ENCODE peak calls at places on chromosomes 7 and 10, in ten cellular contexts. S is neural crest cell, X is D721Med, O is BJ, E is heart left ventricle, Z is IMR-90, R is AG04449, F is GM06990, T is left ventricle myocardium inferior, D is AG10803. A is an unnamed sample.

GRCh38 chr10:79202188-79203013 is 133.6 kb downstream of the ZMIZ1 start:
- DNase-seq in S (peak), X (no peak), O (no peak), E (no peak), Z (peak), R (no peak), F (no peak), T (no peak), D (peak), A (peak)

GRCh38 chr7:16411391-16411790 is 9.9 kb downstream of the CRPPA start:
- DNase-seq in S (no peak), X (no peak), O (no peak), E (no peak), Z (peak), R (no peak), F (no peak), T (no peak), D (no peak), A (no peak)

GRCh38 chr10:94097656-94098055 is 103.9 kb downstream of the PLCE1 start:
- DNase-seq in S (no peak), X (no peak), O (no peak), E (no peak), Z (peak), R (no peak), F (no peak), T (no peak), D (no peak), A (no peak)

GRCh38 chr7:71775648-71776047 is 636.5 kb downstream of the CALN1 start:
- DNase-seq in S (no peak), X (no peak), O (no peak), E (no peak), Z (no peak), R (peak), F (no peak), T (no peak), D (peak), A (no peak)

GRCh38 chr7:39339591-39339990 is 226.6 kb upstream of the YAE1 start:
- DNase-seq in S (no peak), X (no peak), O (no peak), E (no peak), Z (no peak), R (no peak), F (no peak), T (no peak), D (no peak), A (no peak)

GRCh38 chr10:33211123-33211878 is 123.2 kb downstream of the NRP1 start:
- DNase-seq in S (no peak), X (no peak), O (peak), E (peak), Z (peak), R (no peak), F (no peak), T (peak), D (peak), A (peak)

GRCh38 chr10:103273026-103273425 is 3.9 kb upstream of the INA start:
- DNase-seq in S (no peak), X (no peak), O (peak), E (no peak), Z (peak), R (peak), F (no peak), T (no peak), D (peak), A (no peak)

GRCh38 chr7:110448918-110449317 is 642.0 kb upstream of the LRRN3 start:
- DNase-seq in S (no peak), X (no peak), O (no peak), E (no peak), Z (no peak), R (no peak), F (no peak), T (no peak), D (no peak), A (no peak)

GRCh38 chr7:117572826-117573620 is 93.2 kb downstream of the CFTR start:
- DNase-seq in S (no peak), X (no peak), O (no peak), E (no peak), Z (no peak), R (no peak), F (no peak), T (no peak), D (no peak), A (no peak)

GRCh38 chr7:80584778-80585177 is 53.7 kb upstream of the CD36 start:
- DNase-seq in S (no peak), X (no peak), O (no peak), E (no peak), Z (peak), R (peak), F (no peak), T (no peak), D (peak), A (no peak)

GRCh38 chr10:93352638-93353383 is 129.3 kb downstream of the MYOF start:
- DNase-seq in S (no peak), X (no peak), O (no peak), E (no peak), Z (peak), R (no peak), F (no peak), T (no peak), D (peak), A (no peak)

GRCh38 chr10:11424456-11425287 is 186.8 kb downstream of the USP6NL start:
- DNase-seq in S (peak), X (peak), O (no peak), E (no peak), Z (peak), R (no peak), F (no peak), T (peak), D (peak), A (no peak)

GRCh38 chr7:155750255-155751125 is 61.8 kb downstream of the SHH start:
- DNase-seq in S (no peak), X (no peak), O (no peak), E (no peak), Z (no peak), R (no peak), F (no peak), T (no peak), D (no peak), A (no peak)

GRCh38 chr7:1290262-1291039 is 57.8 kb downstream of the UNCX start:
- DNase-seq in S (no peak), X (no peak), O (no peak), E (no peak), Z (no peak), R (no peak), F (peak), T (no peak), D (peak), A (peak)

GRCh38 chr7:134945711-134946110 is 40.6 kb upstream of the AGBL3 start:
- DNase-seq in S (no peak), X (no peak), O (no peak), E (no peak), Z (no peak), R (no peak), F (no peak), T (no peak), D (no peak), A (no peak)

GRCh38 chr7:134942690-134943466 is 43.4 kb upstream of the AGBL3 start:
- DNase-seq in S (no peak), X (no peak), O (no peak), E (no peak), Z (no peak), R (no peak), F (no peak), T (no peak), D (no peak), A (no peak)

GRCh38 chr7:134941947-134942346 is 44.4 kb upstream of the AGBL3 start:
- DNase-seq in S (no peak), X (no peak), O (no peak), E (no peak), Z (no peak), R (no peak), F (no peak), T (no peak), D (peak), A (no peak)

GRCh38 chr7:134946260-134946659 is 40.0 kb upstream of the AGBL3 start:
- DNase-seq in S (no peak), X (no peak), O (no peak), E (no peak), Z (peak), R (no peak), F (no peak), T (no peak), D (peak), A (peak)

DNA sequence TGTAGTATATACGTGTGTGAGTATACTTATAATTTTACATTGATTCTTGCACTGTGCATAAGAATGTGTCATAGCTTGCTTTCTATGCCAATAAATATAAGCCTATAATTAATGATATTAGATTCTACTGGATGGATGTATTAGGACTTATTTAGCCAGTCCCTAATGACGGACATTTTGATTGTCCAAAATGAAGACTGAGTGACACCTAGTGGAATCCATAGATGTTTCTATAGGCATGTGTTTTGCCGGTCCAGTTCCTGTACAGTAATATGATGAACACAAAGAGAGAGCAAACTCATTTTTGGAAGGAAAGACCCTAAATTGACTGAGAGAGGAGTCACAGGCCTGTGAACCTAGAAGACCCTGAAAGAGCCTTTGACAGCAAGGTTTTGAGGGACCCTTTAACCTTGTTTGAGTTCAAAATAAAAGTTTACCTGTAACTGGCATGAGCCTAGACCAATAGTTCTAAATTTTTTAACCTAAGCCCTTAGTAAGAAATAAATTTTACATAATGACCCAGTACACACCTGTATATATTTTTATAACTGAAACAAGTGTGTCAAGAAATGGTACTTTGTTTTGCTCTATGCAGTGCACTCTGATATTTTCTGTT is 42.4 kb upstream of the AGBL3 start:
- DNase-seq in S (no peak), X (no peak), O (no peak), E (no peak), Z (peak), R (no peak), F (no peak), T (no peak), D (no peak), A (no peak)
- TF ChIP-seq CTCF in S (peak), X (peak), O (no peak), E (peak), Z (no peak), R (no peak), F (peak), T (peak), D (peak), A (no peak)

DNA sequence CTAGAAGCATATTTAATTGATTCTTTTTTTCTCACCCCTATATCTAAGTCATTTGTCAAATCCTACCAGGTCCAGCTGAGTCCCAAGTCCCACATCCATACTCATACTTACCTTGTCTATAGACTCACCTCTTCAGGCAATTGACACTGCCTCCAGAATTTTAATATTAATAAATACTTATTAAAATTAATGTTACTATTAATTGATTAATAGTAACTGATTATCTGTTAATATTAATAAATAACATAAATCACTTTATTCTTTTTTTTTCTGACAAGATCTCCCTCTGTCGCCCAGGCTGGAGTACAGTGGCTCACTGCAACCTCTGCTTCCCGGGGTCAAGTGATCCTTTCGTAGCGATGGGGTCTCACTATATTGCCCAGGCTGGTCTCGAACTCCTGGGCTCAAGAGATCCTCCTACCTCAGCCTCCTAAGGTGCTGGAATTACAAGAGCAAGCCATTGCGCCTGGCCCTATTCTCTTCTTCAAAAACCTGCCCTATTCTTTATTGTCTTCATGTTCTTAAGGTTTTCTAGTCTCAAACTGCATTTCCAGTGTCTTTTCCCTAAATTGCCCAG is 94.4 kb downstream of the ZNF277 start:
- DNase-seq in S (no peak), X (no peak), O (no peak), E (no peak), Z (no peak), R (no peak), F (no peak), T (no peak), D (no peak), A (no peak)
- TF ChIP-seq CTCF in S (no peak), X (no peak), O (no peak), E (no peak), Z (no peak), R (no peak), F (no peak), T (no peak), D (no peak), A (no peak)

DNA sequence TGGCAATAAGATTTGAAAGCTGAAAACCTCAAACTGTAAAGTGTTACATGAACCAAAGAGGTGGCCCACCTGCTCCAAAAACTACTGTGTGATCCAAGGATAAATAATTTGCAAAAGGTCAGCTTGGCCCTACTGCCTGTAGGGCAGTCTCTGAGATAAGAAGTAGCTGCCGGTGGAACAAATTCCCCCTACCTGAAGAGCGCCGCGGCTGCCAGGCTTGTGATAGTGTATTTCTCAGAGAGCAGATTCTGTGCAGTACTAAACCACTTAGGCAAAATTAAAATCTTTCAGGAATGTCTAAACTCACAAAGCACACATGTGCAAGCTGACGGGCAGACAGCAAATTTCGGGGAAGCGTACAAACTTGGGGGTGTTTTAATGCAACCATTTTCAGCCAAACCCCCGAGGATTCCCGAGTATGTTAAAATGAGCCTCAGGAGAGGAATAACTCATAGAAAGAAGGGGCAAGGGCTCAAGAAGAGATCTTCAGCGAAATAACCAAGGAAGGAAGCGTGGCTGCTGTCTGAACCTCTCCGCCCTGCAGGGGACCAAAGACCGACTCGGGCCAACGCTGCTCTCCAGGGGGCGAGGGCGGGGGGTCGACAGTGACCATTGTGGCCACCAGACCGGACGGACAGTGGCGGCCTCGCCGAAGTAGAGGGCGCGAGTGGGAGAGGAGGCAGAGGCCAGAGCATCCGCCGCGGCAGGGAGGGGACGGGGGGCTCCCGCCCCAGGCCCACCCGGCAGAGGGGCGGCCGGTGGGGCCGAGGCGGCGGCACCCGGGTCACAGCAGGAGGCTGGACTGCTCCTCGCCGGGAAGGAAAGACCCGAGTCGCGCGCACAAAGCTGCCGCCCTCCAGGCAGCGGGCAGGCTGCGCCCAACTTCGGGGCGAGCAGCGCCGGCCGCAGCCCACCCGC is 874 bp downstream of the HYCC1 start:
- DNase-seq in S (peak), X (no peak), O (no peak), E (peak), Z (no peak), R (no peak), F (peak), T (peak), D (peak), A (peak)
- TF ChIP-seq CTCF in S (peak), X (no peak), O (no peak), E (no peak), Z (no peak), R (no peak), F (no peak), T (peak), D (no peak), A (no peak)

GRCh38 chr10:14396441-14397048 is 65.8 kb upstream of the FRMD4A start:
- DNase-seq in S (no peak), X (no peak), O (no peak), E (no peak), Z (no peak), R (no peak), F (no peak), T (no peak), D (peak), A (no peak)
- TF ChIP-seq CTCF in S (peak), X (no peak), O (peak), E (peak), Z (peak), R (peak), F (peak), T (peak), D (peak), A (peak)

GRCh38 chr10:47299989-47300931 is at the start of gene GDF10:
- DNase-seq in S (peak), X (no peak), O (no peak), E (no peak), Z (no peak), R (no peak), F (no peak), T (no peak), D (no peak), A (peak)
- TF ChIP-seq CTCF in S (peak), X (no peak), O (no peak), E (no peak), Z (no peak), R (no peak), F (no peak), T (peak), D (no peak), A (no peak)

GRCh38 chr10:24418532-24418931 is 209.6 kb downstream of the KIAA1217 start:
- DNase-seq in S (no peak), X (no peak), O (no peak), E (no peak), Z (no peak), R (no peak), F (no peak), T (no peak), D (no peak), A (no peak)
- TF ChIP-seq CTCF in S (peak), X (peak), O (peak), E (no peak), Z (peak), R (no peak), F (peak), T (peak), D (peak), A (no peak)

DNA sequence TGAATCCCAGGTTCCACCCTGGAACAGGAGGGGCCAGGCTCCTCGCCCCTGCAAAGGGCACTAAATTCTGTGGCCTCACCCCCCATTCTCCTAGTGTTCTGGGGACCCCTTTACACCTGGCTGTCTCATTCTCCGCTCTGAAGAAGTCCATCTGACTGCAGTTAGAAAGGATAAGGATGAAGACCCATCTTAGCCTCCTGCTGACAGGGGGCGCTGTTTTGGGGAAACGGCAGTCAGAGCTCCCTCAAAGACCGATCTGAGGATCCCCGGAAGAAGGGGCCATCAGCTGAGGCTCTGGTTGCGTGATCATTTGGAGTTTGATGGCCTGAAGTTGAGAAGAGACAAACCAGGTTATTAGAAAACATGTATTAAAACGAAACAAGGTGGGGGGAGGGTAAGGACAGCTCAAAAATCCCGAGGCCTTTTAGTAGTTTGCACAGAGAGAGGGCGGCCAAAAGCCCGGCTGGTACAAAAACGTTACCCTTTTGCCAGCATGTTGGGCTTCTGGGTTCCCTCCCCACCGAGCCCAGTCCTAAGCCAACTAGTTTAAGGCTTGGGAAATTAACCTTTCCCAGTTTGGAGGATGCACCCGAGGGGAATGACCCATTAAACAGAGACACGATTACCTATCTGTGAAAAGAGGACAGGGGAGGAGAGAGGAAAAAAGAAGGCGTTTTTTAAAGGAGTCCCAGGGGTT is 102.8 kb downstream of the CHN2 start:
- DNase-seq in S (peak), X (no peak), O (no peak), E (no peak), Z (no peak), R (no peak), F (no peak), T (no peak), D (no peak), A (peak)
- TF ChIP-seq CTCF in S (peak), X (peak), O (no peak), E (no peak), Z (no peak), R (no peak), F (peak), T (no peak), D (no peak), A (peak)

GRCh38 chr10:100993986-100994708 is 5.5 kb upstream of the LZTS2 start:
- DNase-seq in S (peak), X (no peak), O (no peak), E (no peak), Z (peak), R (no peak), F (no peak), T (no peak), D (peak), A (no peak)
- TF ChIP-seq CTCF in S (peak), X (peak), O (peak), E (peak), Z (peak), R (peak), F (peak), T (peak), D (peak), A (peak)

DNA sequence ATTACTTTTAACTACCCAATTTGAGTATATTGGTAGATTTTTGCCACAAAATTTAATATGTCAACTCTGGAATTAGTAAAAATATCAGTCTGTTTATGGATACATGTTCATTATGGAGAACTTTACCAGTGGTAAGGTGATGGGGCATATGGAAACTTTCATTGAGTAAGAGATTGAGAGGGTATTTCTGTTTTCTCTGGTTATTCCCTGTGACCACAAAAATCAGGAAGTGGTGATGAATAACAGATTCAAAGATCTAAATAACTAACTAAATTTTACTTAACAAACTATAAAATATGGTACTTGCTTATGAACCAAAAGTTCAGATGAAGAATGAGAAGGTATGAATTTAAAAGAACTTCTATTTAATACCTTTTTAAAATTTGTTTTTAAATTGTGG is 22.1 kb upstream of the STEAP4 start:
- DNase-seq in S (no peak), X (no peak), O (no peak), E (no peak), Z (no peak), R (no peak), F (no peak), T (no peak), D (no peak), A (no peak)
- TF ChIP-seq CTCF in S (no peak), X (no peak), O (no peak), E (no peak), Z (no peak), R (no peak), F (no peak), T (no peak), D (no peak), A (no peak)

A was measured in activated CD8-positive, alpha-beta T cell treated with anti-CD3 and anti-CD28 coated beads for 36 hours.